ENCODE peak calls at places on chromosome 4, in four cellular contexts. Y is naive thymus-derived CD4-positive, alpha-beta T cell; T is K562; P is hepatocyte. R is an unnamed sample.
A peak's percentile ranks its signal among the peaks of the same experiment; 100 is the strongest.

GRCh38 chr4:101191302-101192098 is 155.8 kb downstream of the PPP3CA start:
- DNase-seq in Y (no peak), P (peak; percentile 20), T (no peak), R (no peak)

GRCh38 chr4:157220026-157220881 is at the start of gene GRIA2:
- DNase-seq in Y (no peak), P (peak; percentile 89), T (peak; percentile 6), R (no peak)

GRCh38 chr4:22338806-22339205 is 177.1 kb downstream of the ADGRA3 start:
- DNase-seq in T (no peak), P (no peak), Y (no peak), R (no peak)

GRCh38 chr4:176782794-176783193 is 9.9 kb downstream of the VEGFC start:
- DNase-seq in T (no peak), Y (no peak), P (no peak), R (no peak)

GRCh38 chr4:124883642-124884041 is 171.1 kb upstream of the ANKRD50 start:
- DNase-seq in Y (no peak), P (no peak), T (no peak), R (no peak)

GRCh38 chr4:87461281-87461700 is 38.9 kb downstream of the NUDT9 start:
- DNase-seq in Y (no peak), T (no peak), P (no peak), R (no peak)

GRCh38 chr4:124642846-124643245 is 69.7 kb downstream of the ANKRD50 start:
- DNase-seq in T (no peak), P (no peak), Y (no peak), R (no peak)

GRCh38 chr4:99506781-99507180 is 4.0 kb upstream of the C4orf17 start:
- DNase-seq in T (no peak), P (peak; percentile 8), Y (no peak), R (no peak)

GRCh38 chr4:7285244-7286122 is 93.1 kb downstream of the SORCS2 start:
- DNase-seq in T (no peak), Y (no peak), P (no peak), R (no peak)

GRCh38 chr4:8101213-8101781 is 57.3 kb downstream of the ABLIM2 start:
- DNase-seq in Y (no peak), P (peak; percentile 65), T (no peak), R (no peak)

GRCh38 chr4:89657931-89658700 is 178.8 kb downstream of the SNCA start:
- DNase-seq in P (peak; percentile 19), T (no peak), Y (no peak), R (no peak)

GRCh38 chr4:8291036-8291682 is 21.6 kb downstream of the HTRA3 start:
- DNase-seq in Y (no peak), T (no peak), P (no peak), R (no peak)

GRCh38 chr4:83821493-83821892 is 285.6 kb downstream of the GPAT3 start:
- DNase-seq in P (no peak), Y (no peak), T (no peak), R (no peak)

GRCh38 chr4:20831746-20832145 is 131.5 kb downstream of the PACRGL start:
- DNase-seq in Y (no peak), T (no peak), P (no peak), R (no peak)

GRCh38 chr4:11724731-11725130 is 296.0 kb upstream of the HS3ST1 start:
- DNase-seq in T (no peak), P (no peak), Y (no peak), R (no peak)

GRCh38 chr4:161813389-161813788 is 350.4 kb downstream of the FSTL5 start:
- DNase-seq in T (no peak), P (no peak), Y (no peak), R (no peak)

GRCh38 chr4:89000392-89000791 is 56.6 kb downstream of the FAM13A start:
- DNase-seq in T (no peak), Y (no peak), P (no peak), R (no peak)

GRCh38 chr4:185017964-185018772 is at the start of gene HELT:
- DNase-seq in Y (no peak), P (no peak), T (no peak), R (no peak)

GRCh38 chr4:36281384-36282106 is at the start of gene DTHD1:
- DNase-seq in P (no peak), Y (no peak), T (no peak), R (no peak)

GRCh38 chr4:40292313-40292759 is 42.8 kb upstream of the CHRNA9 start:
- DNase-seq in Y (no peak), P (peak; percentile 22), T (peak; percentile 52), R (no peak)
- H3K4me1 ChIP-seq in Y (peaks cover 19% of the 10 kb centered on the region), P (no peaks in the 10 kb centered on the region), T (peaks cover 36% of the 10 kb centered on the region), R (peaks cover 48% of the 10 kb centered on the region)

DNA sequence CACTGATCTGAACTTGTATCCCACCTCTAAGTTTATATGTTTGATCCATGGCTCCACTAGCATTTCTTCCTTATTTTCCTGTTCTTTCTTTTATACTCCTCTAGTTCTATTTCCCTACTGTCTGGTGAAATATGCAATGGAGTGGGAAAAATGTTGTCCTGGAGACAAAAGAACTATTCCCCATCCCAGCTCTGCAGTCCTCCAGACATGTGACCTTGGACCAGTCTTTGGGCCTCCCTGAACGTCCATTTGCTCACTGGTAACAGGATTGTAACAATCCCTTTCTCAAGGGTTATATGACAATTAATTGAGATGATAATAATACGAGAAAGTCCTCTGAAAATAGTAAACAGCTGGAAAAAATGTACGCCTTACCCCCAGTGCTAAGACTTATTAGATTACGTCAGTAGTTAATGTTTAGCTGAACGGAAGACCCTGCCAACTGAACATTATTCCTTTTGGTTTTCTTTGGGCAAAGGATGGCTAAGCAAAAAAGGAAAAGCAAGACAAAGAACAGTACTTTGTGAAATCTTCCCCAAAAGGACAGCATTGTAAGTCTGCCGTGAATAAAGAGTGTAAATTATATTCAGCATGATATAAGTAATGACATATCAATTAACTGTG is 302.3 kb upstream of the PPARGC1A start:
- DNase-seq in P (no peak), Y (no peak), T (no peak), R (no peak)
- H3K4me1 ChIP-seq in P (no peaks in the 10 kb centered on the region), Y (no peaks in the 10 kb centered on the region), T (no peaks in the 10 kb centered on the region), R (no peaks in the 10 kb centered on the region)

DNA sequence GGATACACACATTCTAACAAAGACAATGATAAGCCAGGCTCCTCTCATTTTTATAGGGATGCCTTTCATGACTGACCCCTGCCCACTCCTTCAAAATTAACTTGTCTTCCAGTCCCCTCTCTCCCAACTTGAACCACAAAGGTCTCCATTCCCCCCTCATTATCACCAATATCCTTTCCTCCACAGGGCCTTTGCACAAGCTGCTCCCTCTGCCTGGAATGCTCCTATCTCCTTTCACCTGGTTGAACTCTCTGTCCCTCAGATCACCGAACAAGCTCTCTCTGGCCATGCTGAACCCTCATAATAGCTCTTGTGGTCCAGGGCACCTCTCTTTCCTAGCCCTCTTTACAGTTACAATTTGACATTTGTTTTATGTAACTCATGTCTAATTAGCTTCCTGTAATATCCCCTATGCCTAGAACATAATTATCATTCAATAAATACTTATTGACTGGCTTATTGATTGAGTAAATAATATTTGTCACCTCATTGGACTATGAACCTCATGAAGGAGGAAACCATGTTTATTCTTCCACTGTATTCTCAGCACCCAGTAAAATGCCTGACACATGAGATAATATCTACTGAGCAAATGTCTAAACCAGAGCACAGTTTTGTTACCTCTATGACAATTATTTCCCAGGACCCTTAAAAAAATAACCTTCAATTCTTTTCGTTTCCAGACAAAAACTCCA is 266.3 kb upstream of the RASGEF1B start:
- DNase-seq in Y (no peak), T (no peak), P (peak; percentile 17), R (no peak)
- H3K4me1 ChIP-seq in Y (no peaks in the 10 kb centered on the region), T (no peaks in the 10 kb centered on the region), P (no peaks in the 10 kb centered on the region), R (no peaks in the 10 kb centered on the region)

GRCh38 chr4:2855584-2855983 is 11.9 kb downstream of the ADD1 start:
- DNase-seq in Y (no peak), T (no peak), P (no peak), R (no peak)

GRCh38 chr4:2859514-2859913 is 15.9 kb downstream of the ADD1 start:
- DNase-seq in T (no peak), Y (no peak), P (no peak), R (no peak)

GRCh38 chr4:2857349-2857927 is 13.8 kb downstream of the ADD1 start:
- DNase-seq in Y (no peak), P (no peak), T (no peak), R (no peak)

GRCh38 chr4:2858451-2859217 is 15.0 kb downstream of the ADD1 start:
- DNase-seq in Y (no peak), P (no peak), T (peak; percentile 55), R (no peak)

DNA sequence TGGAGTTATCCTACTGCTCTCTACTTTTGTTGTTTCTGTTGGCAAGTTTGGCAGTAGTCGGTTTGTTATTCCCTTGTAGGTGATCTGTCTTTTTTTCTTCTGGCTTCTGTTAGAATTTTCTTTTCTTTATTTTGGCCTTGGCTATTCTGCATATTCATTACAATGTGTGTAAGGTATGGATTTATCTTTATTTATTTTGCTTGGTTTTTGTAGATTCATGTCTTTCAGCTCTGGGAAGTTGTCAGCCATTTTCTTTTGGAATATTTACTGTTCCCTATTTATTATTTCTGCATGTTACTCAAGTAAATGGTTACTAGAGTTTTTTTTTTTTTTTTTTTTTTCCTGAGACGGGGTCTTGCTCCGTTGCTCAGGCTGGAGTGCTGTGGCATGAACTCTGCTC is 12.6 kb downstream of the ADD1 start:
- DNase-seq in P (no peak), T (no peak), Y (no peak), R (no peak)
- H3K4me1 ChIP-seq in P (peaks cover 38% of the 10 kb centered on the region), T (peaks cover 36% of the 10 kb centered on the region), Y (peaks cover 36% of the 10 kb centered on the region), R (peaks cover 79% of the 10 kb centered on the region)

GRCh38 chr4:152463562-152463961 is 72.3 kb downstream of the FBXW7 start:
- DNase-seq in T (no peak), P (no peak), Y (no peak), R (no peak)
- H3K4me1 ChIP-seq in T (no peaks in the 10 kb centered on the region), P (peaks cover 7% of the 10 kb centered on the region), Y (peaks cover 6% of the 10 kb centered on the region), R (peaks cover 56% of the 10 kb centered on the region)

GRCh38 chr4:19472669-19473068 is 779.0 kb upstream of the SLIT2 start:
- DNase-seq in Y (no peak), P (no peak), T (no peak), R (no peak)
- H3K4me1 ChIP-seq in Y (no peaks in the 10 kb centered on the region), P (no peaks in the 10 kb centered on the region), T (no peaks in the 10 kb centered on the region), R (no peaks in the 10 kb centered on the region)